ENCODE peak calls at places on chromosomes 5 and 9, in ten cellular contexts. One of them, this sample, is unnamed.

GRCh38 chr5:133147815-133148634 is 96.2 kb downstream of the HSPA4 start:
- DNase-seq in fibroblast of the aortic adventitia: no peak
- DNase-seq in kidney: no peak
- DNase-seq in natural killer cell: no peak
- DNase-seq in A673: no peak
- DNase-seq in activated CD8-positive, alpha-beta T cell treated with anti-CD3 and anti-CD28 coated beads for 36 hours: no peak
- DNase-seq in A549: no peak
- DNase-seq in PC-9: no peak
- DNase-seq in keratinocyte: no peak
- DNase-seq in endothelial cell of umbilical vein: no peak
- DNase-seq in this sample: no peak

GRCh38 chr5:91417219-91417618 is 34.1 kb upstream of the ARRDC3 start:
- DNase-seq in activated CD8-positive, alpha-beta T cell treated with anti-CD3 and anti-CD28 coated beads for 36 hours: no peak
- DNase-seq in natural killer cell: no peak
- DNase-seq in A673: no peak
- DNase-seq in kidney: no peak
- DNase-seq in keratinocyte: no peak
- DNase-seq in PC-9: no peak
- DNase-seq in fibroblast of the aortic adventitia: peak
- DNase-seq in A549: no peak
- DNase-seq in endothelial cell of umbilical vein: no peak
- DNase-seq in this sample: no peak

GRCh38 chr5:115549154-115549553 is 4.6 kb upstream of the FEM1C start:
- DNase-seq in activated CD8-positive, alpha-beta T cell treated with anti-CD3 and anti-CD28 coated beads for 36 hours: peak
- DNase-seq in A673: peak
- DNase-seq in A549: no peak
- DNase-seq in natural killer cell: no peak
- DNase-seq in PC-9: no peak
- DNase-seq in endothelial cell of umbilical vein: peak
- DNase-seq in keratinocyte: no peak
- DNase-seq in fibroblast of the aortic adventitia: no peak
- DNase-seq in kidney: no peak
- DNase-seq in this sample: peak

GRCh38 chr9:70403166-70403565 is 11.3 kb downstream of the KLF9 start:
- DNase-seq in A549: no peak
- DNase-seq in kidney: no peak
- DNase-seq in activated CD8-positive, alpha-beta T cell treated with anti-CD3 and anti-CD28 coated beads for 36 hours: no peak
- DNase-seq in natural killer cell: no peak
- DNase-seq in endothelial cell of umbilical vein: peak
- DNase-seq in A673: no peak
- DNase-seq in keratinocyte: no peak
- DNase-seq in PC-9: no peak
- DNase-seq in fibroblast of the aortic adventitia: no peak
- DNase-seq in this sample: no peak

GRCh38 chr5:106127341-106127781 is 1543.4 kb downstream of the EFNA5 start:
- DNase-seq in kidney: no peak
- DNase-seq in keratinocyte: no peak
- DNase-seq in natural killer cell: no peak
- DNase-seq in endothelial cell of umbilical vein: no peak
- DNase-seq in A673: no peak
- DNase-seq in PC-9: no peak
- DNase-seq in A549: no peak
- DNase-seq in fibroblast of the aortic adventitia: no peak
- DNase-seq in activated CD8-positive, alpha-beta T cell treated with anti-CD3 and anti-CD28 coated beads for 36 hours: no peak
- DNase-seq in this sample: no peak

GRCh38 chr9:112864982-112865381 is 25.7 kb downstream of the SLC46A2 start:
- DNase-seq in PC-9: no peak
- DNase-seq in A673: no peak
- DNase-seq in A549: no peak
- DNase-seq in natural killer cell: no peak
- DNase-seq in keratinocyte: no peak
- DNase-seq in kidney: no peak
- DNase-seq in fibroblast of the aortic adventitia: no peak
- DNase-seq in endothelial cell of umbilical vein: no peak
- DNase-seq in activated CD8-positive, alpha-beta T cell treated with anti-CD3 and anti-CD28 coated beads for 36 hours: no peak
- DNase-seq in this sample: no peak

GRCh38 chr5:85538362-85538761 is 1079.4 kb upstream of the COX7C start:
- DNase-seq in A549: no peak
- DNase-seq in A673: no peak
- DNase-seq in keratinocyte: no peak
- DNase-seq in activated CD8-positive, alpha-beta T cell treated with anti-CD3 and anti-CD28 coated beads for 36 hours: no peak
- DNase-seq in fibroblast of the aortic adventitia: no peak
- DNase-seq in endothelial cell of umbilical vein: no peak
- DNase-seq in natural killer cell: no peak
- DNase-seq in PC-9: no peak
- DNase-seq in kidney: no peak
- DNase-seq in this sample: no peak

GRCh38 chr9:20228096-20228495 is 394.2 kb downstream of the MLLT3 start:
- DNase-seq in kidney: no peak
- DNase-seq in fibroblast of the aortic adventitia: no peak
- DNase-seq in activated CD8-positive, alpha-beta T cell treated with anti-CD3 and anti-CD28 coated beads for 36 hours: no peak
- DNase-seq in A549: no peak
- DNase-seq in keratinocyte: no peak
- DNase-seq in natural killer cell: no peak
- DNase-seq in A673: no peak
- DNase-seq in endothelial cell of umbilical vein: no peak
- DNase-seq in PC-9: no peak
- DNase-seq in this sample: no peak

GRCh38 chr5:36457511-36458260 is 148.7 kb upstream of the SLC1A3 start:
- DNase-seq in A673: no peak
- DNase-seq in kidney: no peak
- DNase-seq in activated CD8-positive, alpha-beta T cell treated with anti-CD3 and anti-CD28 coated beads for 36 hours: no peak
- DNase-seq in endothelial cell of umbilical vein: no peak
- DNase-seq in A549: no peak
- DNase-seq in natural killer cell: no peak
- DNase-seq in PC-9: peak
- DNase-seq in fibroblast of the aortic adventitia: peak
- DNase-seq in keratinocyte: no peak
- DNase-seq in this sample: no peak

GRCh38 chr9:99556998-99557397 is 264.7 kb upstream of the NR4A3 start:
- DNase-seq in A549: no peak
- DNase-seq in fibroblast of the aortic adventitia: no peak
- DNase-seq in natural killer cell: no peak
- DNase-seq in A673: no peak
- DNase-seq in keratinocyte: no peak
- DNase-seq in endothelial cell of umbilical vein: no peak
- DNase-seq in PC-9: no peak
- DNase-seq in activated CD8-positive, alpha-beta T cell treated with anti-CD3 and anti-CD28 coated beads for 36 hours: no peak
- DNase-seq in kidney: no peak
- DNase-seq in this sample: no peak

GRCh38 chr5:136011427-136012001 is 17.3 kb upstream of the TGFBI start:
- DNase-seq in activated CD8-positive, alpha-beta T cell treated with anti-CD3 and anti-CD28 coated beads for 36 hours: no peak
- DNase-seq in fibroblast of the aortic adventitia: peak
- DNase-seq in A673: peak
- DNase-seq in A549: peak
- DNase-seq in natural killer cell: no peak
- DNase-seq in PC-9: peak
- DNase-seq in keratinocyte: no peak
- DNase-seq in endothelial cell of umbilical vein: peak
- DNase-seq in kidney: no peak
- DNase-seq in this sample: no peak

DNA sequence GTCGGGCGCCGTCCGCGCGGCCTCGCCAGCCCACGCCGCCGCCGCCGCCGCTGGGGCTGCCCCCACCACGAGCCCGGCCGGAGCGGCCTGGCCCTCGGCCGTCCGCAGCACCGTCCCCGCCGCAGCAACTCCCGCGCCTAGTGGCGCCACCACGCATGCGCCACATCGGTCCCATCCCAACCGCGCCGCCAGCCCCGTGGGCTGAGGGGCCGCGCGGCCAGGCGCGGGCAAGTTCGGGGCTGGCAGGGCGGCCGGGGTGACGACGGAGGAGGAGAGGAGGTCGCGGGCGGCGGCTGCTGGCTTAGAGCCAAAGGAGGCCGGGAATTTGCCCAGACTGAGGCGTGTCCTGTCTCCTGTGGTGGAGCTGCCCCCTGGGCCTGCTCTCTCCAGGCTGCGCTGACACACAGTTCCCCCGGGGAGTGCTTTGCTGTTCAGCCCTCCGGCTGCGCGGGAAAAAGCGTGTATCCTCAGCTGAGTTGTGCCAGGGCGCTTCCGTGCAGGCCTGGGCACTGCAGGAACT is at the start of gene TUSC1:
- DNase-seq in natural killer cell: no peak
- DNase-seq in endothelial cell of umbilical vein: peak
- DNase-seq in PC-9: peak
- DNase-seq in fibroblast of the aortic adventitia: peak
- DNase-seq in keratinocyte: no peak
- DNase-seq in activated CD8-positive, alpha-beta T cell treated with anti-CD3 and anti-CD28 coated beads for 36 hours: peak
- DNase-seq in kidney: peak
- DNase-seq in A673: no peak
- DNase-seq in A549: peak
- DNase-seq in this sample: peak
- TF ChIP-seq CTCF in natural killer cell: no peak
- TF ChIP-seq CTCF in endothelial cell of umbilical vein: no peak
- TF ChIP-seq CTCF in PC-9: no peak
- TF ChIP-seq CTCF in fibroblast of the aortic adventitia: no peak
- TF ChIP-seq CTCF in keratinocyte: no peak
- TF ChIP-seq CTCF in activated CD8-positive, alpha-beta T cell treated with anti-CD3 and anti-CD28 coated beads for 36 hours: no peak
- TF ChIP-seq CTCF in kidney: no peak
- TF ChIP-seq CTCF in A673: no peak
- TF ChIP-seq CTCF in A549: no peak
- TF ChIP-seq CTCF in this sample: no peak

GRCh38 chr5:52660621-52661020 is 127.1 kb upstream of the ITGA1 start:
- DNase-seq in activated CD8-positive, alpha-beta T cell treated with anti-CD3 and anti-CD28 coated beads for 36 hours: no peak
- DNase-seq in PC-9: no peak
- DNase-seq in natural killer cell: no peak
- DNase-seq in A673: no peak
- DNase-seq in keratinocyte: no peak
- DNase-seq in fibroblast of the aortic adventitia: no peak
- DNase-seq in kidney: no peak
- DNase-seq in A549: no peak
- DNase-seq in endothelial cell of umbilical vein: no peak
- DNase-seq in this sample: no peak

GRCh38 chr5:52658266-52658665 is 129.4 kb upstream of the ITGA1 start:
- DNase-seq in kidney: no peak
- DNase-seq in keratinocyte: no peak
- DNase-seq in natural killer cell: no peak
- DNase-seq in A673: no peak
- DNase-seq in PC-9: no peak
- DNase-seq in activated CD8-positive, alpha-beta T cell treated with anti-CD3 and anti-CD28 coated beads for 36 hours: no peak
- DNase-seq in A549: no peak
- DNase-seq in fibroblast of the aortic adventitia: no peak
- DNase-seq in endothelial cell of umbilical vein: no peak
- DNase-seq in this sample: no peak

GRCh38 chr5:52655163-52655562 is 132.6 kb upstream of the ITGA1 start:
- DNase-seq in natural killer cell: no peak
- DNase-seq in fibroblast of the aortic adventitia: no peak
- DNase-seq in activated CD8-positive, alpha-beta T cell treated with anti-CD3 and anti-CD28 coated beads for 36 hours: no peak
- DNase-seq in kidney: no peak
- DNase-seq in PC-9: no peak
- DNase-seq in endothelial cell of umbilical vein: no peak
- DNase-seq in A549: no peak
- DNase-seq in keratinocyte: no peak
- DNase-seq in A673: no peak
- DNase-seq in this sample: no peak

GRCh38 chr5:52661903-52662302 is 125.8 kb upstream of the ITGA1 start:
- DNase-seq in kidney: no peak
- DNase-seq in A673: no peak
- DNase-seq in activated CD8-positive, alpha-beta T cell treated with anti-CD3 and anti-CD28 coated beads for 36 hours: no peak
- DNase-seq in PC-9: no peak
- DNase-seq in natural killer cell: no peak
- DNase-seq in endothelial cell of umbilical vein: no peak
- DNase-seq in A549: no peak
- DNase-seq in fibroblast of the aortic adventitia: no peak
- DNase-seq in keratinocyte: no peak
- DNase-seq in this sample: no peak

GRCh38 chr5:52657231-52657645 is 130.5 kb upstream of the ITGA1 start:
- DNase-seq in PC-9: peak
- DNase-seq in A673: peak
- DNase-seq in endothelial cell of umbilical vein: peak
- DNase-seq in keratinocyte: no peak
- DNase-seq in fibroblast of the aortic adventitia: peak
- DNase-seq in natural killer cell: no peak
- DNase-seq in A549: peak
- DNase-seq in kidney: no peak
- DNase-seq in activated CD8-positive, alpha-beta T cell treated with anti-CD3 and anti-CD28 coated beads for 36 hours: no peak
- DNase-seq in this sample: peak
- TF ChIP-seq CTCF in PC-9: peak
- TF ChIP-seq CTCF in A673: peak
- TF ChIP-seq CTCF in endothelial cell of umbilical vein: peak
- TF ChIP-seq CTCF in keratinocyte: no peak
- TF ChIP-seq CTCF in fibroblast of the aortic adventitia: peak
- TF ChIP-seq CTCF in natural killer cell: peak
- TF ChIP-seq CTCF in A549: peak
- TF ChIP-seq CTCF in kidney: peak
- TF ChIP-seq CTCF in activated CD8-positive, alpha-beta T cell treated with anti-CD3 and anti-CD28 coated beads for 36 hours: peak
- TF ChIP-seq CTCF in this sample: peak

DNA sequence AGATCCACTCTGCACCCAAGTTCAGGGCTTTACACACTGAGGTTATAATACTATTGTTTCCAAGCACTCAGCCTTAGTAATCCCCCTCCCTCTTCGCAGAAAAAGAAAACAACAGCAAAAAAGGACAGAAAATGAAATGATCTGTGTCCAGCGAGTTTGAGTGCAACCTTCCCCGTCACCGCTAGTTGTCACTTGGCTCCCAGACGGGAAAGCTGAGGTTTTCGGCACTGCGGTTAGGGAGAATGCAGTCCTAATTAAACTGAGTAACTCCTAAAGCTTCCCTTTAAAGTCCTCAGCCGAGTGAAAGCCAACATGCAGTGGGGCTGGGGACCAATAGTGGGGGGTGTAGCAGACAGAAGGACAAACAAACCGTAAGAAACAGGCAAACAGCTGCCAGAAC is 786 bp downstream of the GLRA1 start:
- DNase-seq in keratinocyte: no peak
- DNase-seq in PC-9: no peak
- DNase-seq in fibroblast of the aortic adventitia: no peak
- DNase-seq in A549: peak
- DNase-seq in activated CD8-positive, alpha-beta T cell treated with anti-CD3 and anti-CD28 coated beads for 36 hours: no peak
- DNase-seq in kidney: no peak
- DNase-seq in A673: peak
- DNase-seq in natural killer cell: no peak
- DNase-seq in endothelial cell of umbilical vein: no peak
- DNase-seq in this sample: no peak
- TF ChIP-seq CTCF in keratinocyte: peak
- TF ChIP-seq CTCF in PC-9: peak
- TF ChIP-seq CTCF in fibroblast of the aortic adventitia: peak
- TF ChIP-seq CTCF in A549: no peak
- TF ChIP-seq CTCF in activated CD8-positive, alpha-beta T cell treated with anti-CD3 and anti-CD28 coated beads for 36 hours: no peak
- TF ChIP-seq CTCF in kidney: no peak
- TF ChIP-seq CTCF in A673: peak
- TF ChIP-seq CTCF in natural killer cell: no peak
- TF ChIP-seq CTCF in endothelial cell of umbilical vein: no peak
- TF ChIP-seq CTCF in this sample: no peak

DNA sequence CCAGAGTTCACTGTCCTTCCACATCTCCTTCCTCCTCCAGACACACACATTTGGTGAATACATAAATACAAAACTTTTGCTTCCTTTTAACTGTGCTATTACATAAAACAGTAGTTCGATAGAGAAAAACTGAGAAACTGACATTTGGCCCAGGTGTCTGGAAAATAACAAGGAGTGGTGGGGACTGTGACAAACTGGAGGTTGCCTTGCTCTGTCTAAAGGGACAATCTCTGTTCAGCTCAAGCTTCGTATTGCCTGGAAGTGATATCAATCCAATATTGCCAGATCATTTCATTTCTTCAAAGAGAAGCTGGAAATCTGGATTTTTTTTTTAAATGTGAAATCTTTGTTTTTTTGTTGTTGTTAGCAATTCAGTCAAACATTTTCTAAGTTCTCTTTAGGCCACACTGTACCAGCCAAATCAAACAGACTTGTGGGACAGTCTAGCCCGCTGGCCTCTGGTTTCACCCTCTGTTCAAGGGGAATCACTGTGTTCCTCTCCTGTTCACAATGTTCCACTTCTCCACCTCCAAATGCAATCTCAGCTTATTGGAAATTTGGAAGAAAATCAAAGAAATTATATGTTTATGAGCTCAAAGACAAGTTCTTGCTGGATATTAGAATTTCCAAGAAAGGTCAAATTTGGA is 612.5 kb downstream of the KIF4B start:
- DNase-seq in keratinocyte: no peak
- DNase-seq in A673: no peak
- DNase-seq in natural killer cell: no peak
- DNase-seq in activated CD8-positive, alpha-beta T cell treated with anti-CD3 and anti-CD28 coated beads for 36 hours: no peak
- DNase-seq in fibroblast of the aortic adventitia: no peak
- DNase-seq in endothelial cell of umbilical vein: no peak
- DNase-seq in A549: no peak
- DNase-seq in PC-9: no peak
- DNase-seq in kidney: no peak
- DNase-seq in this sample: no peak
- TF ChIP-seq CTCF in keratinocyte: no peak
- TF ChIP-seq CTCF in A673: no peak
- TF ChIP-seq CTCF in natural killer cell: no peak
- TF ChIP-seq CTCF in activated CD8-positive, alpha-beta T cell treated with anti-CD3 and anti-CD28 coated beads for 36 hours: no peak
- TF ChIP-seq CTCF in fibroblast of the aortic adventitia: no peak
- TF ChIP-seq CTCF in endothelial cell of umbilical vein: no peak
- TF ChIP-seq CTCF in A549: no peak
- TF ChIP-seq CTCF in PC-9: no peak
- TF ChIP-seq CTCF in kidney: no peak
- TF ChIP-seq CTCF in this sample: no peak

This sample was measured in GM20000.